ENCODE peak calls at places on chromosomes 13 and 19, in ten cellular contexts. One of them, this sample, is unnamed.

GRCh38 chr13:27360562-27360961 is 63.9 kb upstream of the GTF3A start:
- DNase-seq in AG04449: no peak
- DNase-seq in astrocyte of the cerebellum: no peak
- DNase-seq in NCI-H1436 treated with DMSO at 0.1 percent for 48 hours: no peak
- DNase-seq in keratinocyte: no peak
- DNase-seq in naive thymus-derived CD4-positive, alpha-beta T cell: no peak
- DNase-seq in T-helper 1 cell: no peak
- DNase-seq in SW480: no peak
- DNase-seq in GM13977: no peak
- DNase-seq in frontal cortex: no peak
- DNase-seq in this sample: no peak

GRCh38 chr19:33207903-33208302 is 13.8 kb downstream of the LRP3 start:
- DNase-seq in GM13977: no peak
- DNase-seq in NCI-H1436 treated with DMSO at 0.1 percent for 48 hours: no peak
- DNase-seq in keratinocyte: no peak
- DNase-seq in AG04449: no peak
- DNase-seq in naive thymus-derived CD4-positive, alpha-beta T cell: no peak
- DNase-seq in frontal cortex: no peak
- DNase-seq in T-helper 1 cell: no peak
- DNase-seq in SW480: no peak
- DNase-seq in astrocyte of the cerebellum: no peak
- DNase-seq in this sample: no peak

GRCh38 chr19:16449330-16449961 is 22.3 kb downstream of the EPS15L1 start:
- DNase-seq in T-helper 1 cell: no peak
- DNase-seq in SW480: no peak
- DNase-seq in GM13977: peak
- DNase-seq in frontal cortex: no peak
- DNase-seq in keratinocyte: no peak
- DNase-seq in AG04449: no peak
- DNase-seq in naive thymus-derived CD4-positive, alpha-beta T cell: peak
- DNase-seq in NCI-H1436 treated with DMSO at 0.1 percent for 48 hours: no peak
- DNase-seq in astrocyte of the cerebellum: no peak
- DNase-seq in this sample: no peak

GRCh38 chr13:52156724-52157251 is 2.6 kb downstream of the NEK3 start:
- DNase-seq in GM13977: no peak
- DNase-seq in T-helper 1 cell: no peak
- DNase-seq in AG04449: no peak
- DNase-seq in keratinocyte: no peak
- DNase-seq in naive thymus-derived CD4-positive, alpha-beta T cell: no peak
- DNase-seq in astrocyte of the cerebellum: peak
- DNase-seq in frontal cortex: no peak
- DNase-seq in SW480: no peak
- DNase-seq in NCI-H1436 treated with DMSO at 0.1 percent for 48 hours: no peak
- DNase-seq in this sample: no peak

GRCh38 chr19:11278670-11279069 is 16.3 kb upstream of the DOCK6 start:
- DNase-seq in T-helper 1 cell: no peak
- DNase-seq in astrocyte of the cerebellum: no peak
- DNase-seq in AG04449: no peak
- DNase-seq in SW480: no peak
- DNase-seq in frontal cortex: no peak
- DNase-seq in NCI-H1436 treated with DMSO at 0.1 percent for 48 hours: no peak
- DNase-seq in keratinocyte: no peak
- DNase-seq in GM13977: no peak
- DNase-seq in naive thymus-derived CD4-positive, alpha-beta T cell: no peak
- DNase-seq in this sample: no peak

GRCh38 chr13:112835796-112836195 is 133.2 kb upstream of the MCF2L start:
- DNase-seq in frontal cortex: no peak
- DNase-seq in NCI-H1436 treated with DMSO at 0.1 percent for 48 hours: no peak
- DNase-seq in keratinocyte: no peak
- DNase-seq in AG04449: no peak
- DNase-seq in astrocyte of the cerebellum: no peak
- DNase-seq in naive thymus-derived CD4-positive, alpha-beta T cell: no peak
- DNase-seq in SW480: no peak
- DNase-seq in T-helper 1 cell: no peak
- DNase-seq in GM13977: no peak
- DNase-seq in this sample: no peak

GRCh38 chr13:44237276-44237767 is 136.3 kb upstream of the SERP2 start:
- DNase-seq in keratinocyte: no peak
- DNase-seq in T-helper 1 cell: no peak
- DNase-seq in NCI-H1436 treated with DMSO at 0.1 percent for 48 hours: no peak
- DNase-seq in frontal cortex: peak
- DNase-seq in astrocyte of the cerebellum: peak
- DNase-seq in SW480: peak
- DNase-seq in AG04449: peak
- DNase-seq in naive thymus-derived CD4-positive, alpha-beta T cell: no peak
- DNase-seq in GM13977: peak
- DNase-seq in this sample: peak

GRCh38 chr13:32951580-32951979 is 64.6 kb upstream of the KL start:
- DNase-seq in GM13977: no peak
- DNase-seq in T-helper 1 cell: no peak
- DNase-seq in frontal cortex: no peak
- DNase-seq in NCI-H1436 treated with DMSO at 0.1 percent for 48 hours: no peak
- DNase-seq in AG04449: no peak
- DNase-seq in naive thymus-derived CD4-positive, alpha-beta T cell: no peak
- DNase-seq in astrocyte of the cerebellum: no peak
- DNase-seq in keratinocyte: no peak
- DNase-seq in SW480: no peak
- DNase-seq in this sample: no peak

GRCh38 chr13:64912141-64912540 is 2318.0 kb downstream of the PCDH9 start:
- DNase-seq in astrocyte of the cerebellum: peak
- DNase-seq in AG04449: peak
- DNase-seq in keratinocyte: no peak
- DNase-seq in frontal cortex: no peak
- DNase-seq in NCI-H1436 treated with DMSO at 0.1 percent for 48 hours: no peak
- DNase-seq in GM13977: no peak
- DNase-seq in T-helper 1 cell: no peak
- DNase-seq in naive thymus-derived CD4-positive, alpha-beta T cell: no peak
- DNase-seq in SW480: no peak
- DNase-seq in this sample: peak

GRCh38 chr19:10315335-10316214 is at the start of gene FDX2:
- DNase-seq in GM13977: peak
- DNase-seq in astrocyte of the cerebellum: peak
- DNase-seq in SW480: peak
- DNase-seq in T-helper 1 cell: peak
- DNase-seq in naive thymus-derived CD4-positive, alpha-beta T cell: peak
- DNase-seq in NCI-H1436 treated with DMSO at 0.1 percent for 48 hours: no peak
- DNase-seq in keratinocyte: no peak
- DNase-seq in frontal cortex: peak
- DNase-seq in AG04449: no peak
- DNase-seq in this sample: peak

GRCh38 chr19:51366999-51367564 is 894 bp upstream of the ETFB start:
- DNase-seq in keratinocyte: no peak
- DNase-seq in SW480: no peak
- DNase-seq in AG04449: no peak
- DNase-seq in GM13977: no peak
- DNase-seq in astrocyte of the cerebellum: no peak
- DNase-seq in frontal cortex: no peak
- DNase-seq in T-helper 1 cell: no peak
- DNase-seq in NCI-H1436 treated with DMSO at 0.1 percent for 48 hours: no peak
- DNase-seq in naive thymus-derived CD4-positive, alpha-beta T cell: peak
- DNase-seq in this sample: peak

GRCh38 chr13:77460195-77460594 is 75.3 kb upstream of the SCEL start:
- DNase-seq in astrocyte of the cerebellum: no peak
- DNase-seq in AG04449: no peak
- DNase-seq in GM13977: no peak
- DNase-seq in keratinocyte: no peak
- DNase-seq in NCI-H1436 treated with DMSO at 0.1 percent for 48 hours: no peak
- DNase-seq in SW480: no peak
- DNase-seq in T-helper 1 cell: no peak
- DNase-seq in naive thymus-derived CD4-positive, alpha-beta T cell: no peak
- DNase-seq in frontal cortex: no peak
- DNase-seq in this sample: no peak

GRCh38 chr13:44796597-44797517 is 192.4 kb downstream of the NUFIP1 start:
- DNase-seq in keratinocyte: no peak
- DNase-seq in NCI-H1436 treated with DMSO at 0.1 percent for 48 hours: no peak
- DNase-seq in frontal cortex: peak
- DNase-seq in naive thymus-derived CD4-positive, alpha-beta T cell: no peak
- DNase-seq in T-helper 1 cell: no peak
- DNase-seq in SW480: peak
- DNase-seq in GM13977: no peak
- DNase-seq in AG04449: no peak
- DNase-seq in astrocyte of the cerebellum: no peak
- DNase-seq in this sample: no peak

GRCh38 chr19:4217429-4218264 is 11.7 kb upstream of the EBI3 start:
- DNase-seq in keratinocyte: no peak
- DNase-seq in naive thymus-derived CD4-positive, alpha-beta T cell: no peak
- DNase-seq in GM13977: no peak
- DNase-seq in SW480: no peak
- DNase-seq in AG04449: no peak
- DNase-seq in astrocyte of the cerebellum: no peak
- DNase-seq in frontal cortex: no peak
- DNase-seq in NCI-H1436 treated with DMSO at 0.1 percent for 48 hours: no peak
- DNase-seq in T-helper 1 cell: no peak
- DNase-seq in this sample: no peak

GRCh38 chr13:49220035-49220855 is at the start of gene MLNR:
- DNase-seq in SW480: peak
- DNase-seq in AG04449: no peak
- DNase-seq in T-helper 1 cell: no peak
- DNase-seq in naive thymus-derived CD4-positive, alpha-beta T cell: peak
- DNase-seq in keratinocyte: no peak
- DNase-seq in GM13977: peak
- DNase-seq in frontal cortex: no peak
- DNase-seq in NCI-H1436 treated with DMSO at 0.1 percent for 48 hours: no peak
- DNase-seq in astrocyte of the cerebellum: no peak
- DNase-seq in this sample: no peak

GRCh38 chr13:36175621-36176020 is 38.7 kb downstream of the SOHLH2 start:
- DNase-seq in astrocyte of the cerebellum: no peak
- DNase-seq in SW480: no peak
- DNase-seq in GM13977: no peak
- DNase-seq in AG04449: no peak
- DNase-seq in keratinocyte: no peak
- DNase-seq in NCI-H1436 treated with DMSO at 0.1 percent for 48 hours: no peak
- DNase-seq in frontal cortex: no peak
- DNase-seq in T-helper 1 cell: no peak
- DNase-seq in naive thymus-derived CD4-positive, alpha-beta T cell: no peak
- DNase-seq in this sample: no peak

GRCh38 chr13:110984798-110985197 is 69.9 kb upstream of the ANKRD10 start:
- DNase-seq in astrocyte of the cerebellum: no peak
- DNase-seq in AG04449: no peak
- DNase-seq in frontal cortex: no peak
- DNase-seq in GM13977: no peak
- DNase-seq in naive thymus-derived CD4-positive, alpha-beta T cell: no peak
- DNase-seq in SW480: no peak
- DNase-seq in keratinocyte: no peak
- DNase-seq in T-helper 1 cell: no peak
- DNase-seq in NCI-H1436 treated with DMSO at 0.1 percent for 48 hours: no peak
- DNase-seq in this sample: no peak

GRCh38 chr13:110387451-110388140 is 80.5 kb downstream of the COL4A2 start:
- DNase-seq in T-helper 1 cell: no peak
- DNase-seq in AG04449: no peak
- DNase-seq in naive thymus-derived CD4-positive, alpha-beta T cell: no peak
- DNase-seq in GM13977: peak
- DNase-seq in astrocyte of the cerebellum: no peak
- DNase-seq in NCI-H1436 treated with DMSO at 0.1 percent for 48 hours: no peak
- DNase-seq in keratinocyte: no peak
- DNase-seq in SW480: no peak
- DNase-seq in frontal cortex: no peak
- DNase-seq in this sample: peak

GRCh38 chr19:50417138-50417849 is 1.4 kb upstream of the SPIB start:
- DNase-seq in AG04449: no peak
- DNase-seq in keratinocyte: no peak
- DNase-seq in frontal cortex: no peak
- DNase-seq in naive thymus-derived CD4-positive, alpha-beta T cell: no peak
- DNase-seq in NCI-H1436 treated with DMSO at 0.1 percent for 48 hours: no peak
- DNase-seq in T-helper 1 cell: no peak
- DNase-seq in astrocyte of the cerebellum: no peak
- DNase-seq in SW480: peak
- DNase-seq in GM13977: no peak
- DNase-seq in this sample: no peak

GRCh38 chr13:103272770-103273169 is 206.6 kb upstream of the SLC10A2 start:
- DNase-seq in astrocyte of the cerebellum: no peak
- DNase-seq in keratinocyte: no peak
- DNase-seq in GM13977: no peak
- DNase-seq in AG04449: no peak
- DNase-seq in frontal cortex: no peak
- DNase-seq in NCI-H1436 treated with DMSO at 0.1 percent for 48 hours: no peak
- DNase-seq in naive thymus-derived CD4-positive, alpha-beta T cell: no peak
- DNase-seq in SW480: no peak
- DNase-seq in T-helper 1 cell: no peak
- DNase-seq in this sample: peak

GRCh38 chr13:28492527-28493367 is 2.2 kb downstream of the FLT1 start:
- DNase-seq in GM13977: peak
- DNase-seq in SW480: no peak
- DNase-seq in astrocyte of the cerebellum: no peak
- DNase-seq in keratinocyte: no peak
- DNase-seq in T-helper 1 cell: no peak
- DNase-seq in naive thymus-derived CD4-positive, alpha-beta T cell: peak
- DNase-seq in NCI-H1436 treated with DMSO at 0.1 percent for 48 hours: no peak
- DNase-seq in frontal cortex: no peak
- DNase-seq in AG04449: no peak
- DNase-seq in this sample: no peak